ENCODE peak calls at places on chromosomes 4 and X, in eight cellular contexts. Q is heart left ventricle, P is lower leg skin, B is stomach, S is HepG2, U is Peyer's patch, H is A549, A is HCT116. R is an unnamed sample.

GRCh38 chrX:41027388-41027787 is 57.9 kb upstream of the USP9X start:
- DNase-seq in Q (no peak), P (no peak), B (no peak), S (no peak), U (no peak), H (peak), A (no peak), R (no peak)

GRCh38 chr4:37588150-37588549 is 98.0 kb downstream of the RELL1 start:
- DNase-seq in Q (no peak), P (no peak), B (no peak), S (no peak), U (no peak), H (no peak), A (no peak), R (no peak)

GRCh38 chrX:25049347-25049746 is 33.6 kb upstream of the ARX start:
- DNase-seq in Q (no peak), P (no peak), B (no peak), S (no peak), U (no peak), H (no peak), A (no peak), R (peak)

GRCh38 chr4:84366932-84367331 is 132.2 kb downstream of the NKX6-1 start:
- DNase-seq in Q (no peak), P (no peak), B (no peak), S (no peak), U (no peak), H (no peak), A (no peak), R (no peak)

GRCh38 chr4:8110071-8110986 is 48.3 kb downstream of the ABLIM2 start:
- DNase-seq in Q (no peak), P (no peak), B (no peak), S (peak), U (no peak), H (no peak), A (no peak), R (peak)

GRCh38 chrX:25650216-25650615 is 487.9 kb upstream of the MAGEB18 start:
- DNase-seq in Q (no peak), P (no peak), B (no peak), S (no peak), U (no peak), H (no peak), A (no peak), R (no peak)

GRCh38 chr4:141540643-141541042 is 95.7 kb upstream of the IL15 start:
- DNase-seq in Q (no peak), P (no peak), B (no peak), S (no peak), U (no peak), H (no peak), A (no peak), R (no peak)

GRCh38 chr4:123986268-123986798 is 589.7 kb downstream of the SPRY1 start:
- DNase-seq in Q (peak), P (no peak), B (no peak), S (no peak), U (no peak), H (no peak), A (no peak), R (no peak)

GRCh38 chr4:165440415-165440882 is 61.6 kb downstream of the CPE start:
- DNase-seq in Q (no peak), P (no peak), B (no peak), S (peak), U (no peak), H (peak), A (peak), R (no peak)

GRCh38 chrX:108224727-108225455 is 133.3 kb downstream of the ATG4A start:
- DNase-seq in Q (no peak), P (no peak), B (no peak), S (peak), U (no peak), H (peak), A (peak), R (peak)

GRCh38 chr4:124727331-124727730 is 14.8 kb upstream of the ANKRD50 start:
- DNase-seq in Q (no peak), P (no peak), B (no peak), S (no peak), U (no peak), H (no peak), A (no peak), R (no peak)

GRCh38 chr4:37453361-37454262 is 209.1 kb downstream of the NWD2 start:
- DNase-seq in Q (no peak), P (peak), B (peak), S (no peak), U (peak), H (peak), A (no peak), R (peak)

GRCh38 chrX:148929686-148930085 is 429.3 kb downstream of the AFF2 start:
- DNase-seq in Q (no peak), P (no peak), B (no peak), S (no peak), U (no peak), H (no peak), A (no peak), R (no peak)

GRCh38 chr4:26985836-26986235 is 125.2 kb downstream of the STIM2 start:
- DNase-seq in Q (no peak), P (no peak), B (no peak), S (no peak), U (no peak), H (no peak), A (no peak), R (peak)

GRCh38 chrX:10137516-10137915 is 19.3 kb upstream of the CLCN4 start:
- DNase-seq in Q (no peak), P (no peak), B (no peak), S (no peak), U (no peak), H (no peak), A (no peak), R (no peak)

GRCh38 chr4:185637162-185637875 is 102.0 kb upstream of the PDLIM3 start:
- DNase-seq in Q (no peak), P (no peak), B (no peak), S (no peak), U (no peak), H (no peak), A (no peak), R (no peak)

GRCh38 chr4:8818063-8818881 is 53.4 kb downstream of the HMX1 start:
- DNase-seq in Q (no peak), P (peak), B (peak), S (no peak), U (no peak), H (no peak), A (no peak), R (no peak)

GRCh38 chrX:133661962-133662839 is 246.9 kb upstream of the GPC4 start:
- DNase-seq in Q (no peak), P (no peak), B (no peak), S (peak), U (no peak), H (no peak), A (no peak), R (no peak)

GRCh38 chr4:49516796-49517195 is 530.7 kb downstream of the CWH43 start:
- DNase-seq in Q (no peak), P (no peak), B (no peak), S (no peak), U (no peak), H (no peak), A (no peak), R (no peak)

GRCh38 chr4:147498031-147498700 is 17.3 kb downstream of the EDNRA start:
- DNase-seq in Q (no peak), P (no peak), B (no peak), S (no peak), U (no peak), H (no peak), A (no peak), R (no peak)

GRCh38 chr4:100797791-100798190 is 280.0 kb upstream of the EMCN start:
- DNase-seq in Q (no peak), P (no peak), B (no peak), S (no peak), U (no peak), H (no peak), A (no peak), R (no peak)

GRCh38 chrX:78092296-78092695 is 11.8 kb upstream of the PGK1 start:
- DNase-seq in Q (no peak), P (no peak), B (no peak), S (peak), U (no peak), H (no peak), A (peak), R (no peak)

GRCh38 chr4:12421364-12421763 is 992.7 kb upstream of the HS3ST1 start:
- DNase-seq in Q (no peak), P (no peak), B (no peak), S (no peak), U (no peak), H (no peak), A (peak), R (no peak)

GRCh38 chrX:23896983-23897382 is 10.8 kb downstream of the APOO start:
- DNase-seq in Q (no peak), P (no peak), B (no peak), S (no peak), U (no peak), H (no peak), A (no peak), R (no peak)

GRCh38 chrX:140440891-140441290 is 64.0 kb downstream of the SOX3 start:
- DNase-seq in Q (no peak), P (no peak), B (no peak), S (no peak), U (no peak), H (no peak), A (no peak), R (no peak)

GRCh38 chrX:53281321-53281822 is at the start of gene IQSEC2:
- DNase-seq in Q (peak), P (peak), B (peak), S (no peak), U (peak), H (peak), A (peak), R (peak)

GRCh38 chr4:7904108-7904516 is 35.5 kb downstream of the AFAP1 start:
- DNase-seq in Q (no peak), P (no peak), B (no peak), S (no peak), U (no peak), H (no peak), A (no peak), R (no peak)

GRCh38 chrX:123971963-123972362 is 10.5 kb downstream of the STAG2 start:
- DNase-seq in Q (no peak), P (no peak), B (no peak), S (no peak), U (no peak), H (no peak), A (no peak), R (peak)

GRCh38 chr4:57605374-57605773 is 495.2 kb upstream of the IGFBP7 start:
- DNase-seq in Q (no peak), P (no peak), B (no peak), S (no peak), U (no peak), H (no peak), A (no peak), R (peak)

GRCh38 chr4:164068392-164068791 is 573.9 kb downstream of the TMA16 start:
- DNase-seq in Q (no peak), P (no peak), B (no peak), S (no peak), U (no peak), H (no peak), A (no peak), R (no peak)

GRCh38 chrX:70554948-70555347 is 110.3 kb downstream of the DLG3 start:
- DNase-seq in Q (no peak), P (no peak), B (no peak), S (no peak), U (no peak), H (no peak), A (no peak), R (no peak)

GRCh38 chrX:41312786-41313185 is 21.2 kb upstream of the DDX3X start:
- DNase-seq in Q (no peak), P (no peak), B (no peak), S (no peak), U (no peak), H (no peak), A (no peak), R (no peak)

GRCh38 chr4:57020467-57021101 is 41.9 kb downstream of the POLR2B start:
- DNase-seq in Q (no peak), P (no peak), B (no peak), S (no peak), U (no peak), H (no peak), A (no peak), R (no peak)

GRCh38 chrX:150643271-150643670 is 49.9 kb upstream of the MTMR1 start:
- DNase-seq in Q (no peak), P (no peak), B (no peak), S (no peak), U (no peak), H (no peak), A (no peak), R (no peak)

GRCh38 chr4:6582889-6583504 is 8.0 kb downstream of the MAN2B2 start:
- DNase-seq in Q (no peak), P (no peak), B (no peak), S (peak), U (no peak), H (peak), A (peak), R (peak)

GRCh38 chrX:135520553-135521404 is at the start of gene INTS6L:
- DNase-seq in Q (peak), P (peak), B (peak), S (no peak), U (peak), H (no peak), A (peak), R (peak)
- TF ChIP-seq POLR2A in Q (peak), P (peak), B (no peak), S (no peak), U (peak), H (no peak), A (peak), R (peak)

DNA sequence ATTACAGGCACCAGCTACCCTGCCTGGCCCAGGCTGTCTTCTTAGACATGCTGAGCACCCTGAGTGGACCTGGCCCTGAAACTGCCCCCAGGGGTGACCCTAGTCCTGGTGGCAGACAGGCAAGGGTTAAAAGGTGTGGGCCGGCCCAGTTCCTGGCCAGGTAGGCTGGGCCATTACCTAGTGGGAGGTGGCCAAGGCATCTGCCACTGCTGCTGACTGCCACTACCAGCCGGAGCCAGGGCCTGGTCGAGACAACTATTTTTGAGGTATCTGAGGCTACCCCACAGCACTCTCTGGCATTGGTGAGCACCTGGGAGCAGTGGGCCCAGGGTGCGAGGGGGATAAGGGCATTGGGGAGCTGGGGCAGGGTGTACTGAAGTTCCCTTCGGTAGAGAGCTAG is at the start of gene CCDC120:
- DNase-seq in Q (no peak), P (no peak), B (peak), S (no peak), U (peak), H (no peak), A (no peak), R (no peak)
- TF ChIP-seq POLR2A in Q (no peak), P (no peak), B (no peak), S (no peak), U (peak), H (no peak), A (no peak), R (no peak)

GRCh38 chr4:1856920-1857699 is 1.2 kb upstream of the LETM1 start:
- DNase-seq in Q (peak), P (no peak), B (no peak), S (no peak), U (no peak), H (no peak), A (no peak), R (no peak)
- TF ChIP-seq POLR2A in Q (no peak), P (no peak), B (no peak), S (no peak), U (no peak), H (no peak), A (no peak), R (no peak)

DNA sequence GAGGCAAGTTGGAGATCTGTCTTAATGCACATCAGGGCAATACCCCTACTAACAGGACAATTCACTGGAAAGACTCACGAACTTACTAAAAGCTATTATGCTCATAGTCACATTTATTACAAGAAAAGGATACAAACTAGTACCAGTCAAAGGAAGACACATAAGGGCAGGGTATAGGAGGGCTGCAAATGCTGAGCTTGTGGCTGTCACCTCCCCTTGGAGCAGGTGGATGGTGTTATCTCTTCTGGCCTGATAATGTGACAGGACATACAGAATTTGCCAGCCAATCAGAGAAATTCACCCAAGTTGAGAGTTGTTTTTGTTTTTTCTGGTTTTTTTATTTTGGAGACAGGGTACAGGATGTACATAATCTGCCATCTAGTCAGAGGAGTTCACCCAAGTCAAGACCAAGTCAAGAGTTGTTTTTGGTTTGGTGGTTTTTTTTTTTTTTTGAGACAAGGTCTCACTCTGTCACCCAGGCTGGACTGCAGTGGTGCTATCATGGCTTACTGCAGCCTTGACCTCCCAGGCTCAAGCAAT is 8.8 kb downstream of the HERC5 start:
- DNase-seq in Q (no peak), P (no peak), B (no peak), S (no peak), U (no peak), H (no peak), A (no peak), R (no peak)
- TF ChIP-seq POLR2A in Q (no peak), P (no peak), B (no peak), S (no peak), U (no peak), H (no peak), A (no peak), R (no peak)

GRCh38 chr4:10017037-10017893 is 4.0 kb downstream of the SLC2A9 start:
- DNase-seq in Q (no peak), P (no peak), B (no peak), S (peak), U (no peak), H (no peak), A (no peak), R (no peak)

GRCh38 chr4:10019521-10020051 is 1.7 kb downstream of the SLC2A9 start:
- DNase-seq in Q (peak), P (peak), B (no peak), S (no peak), U (peak), H (no peak), A (no peak), R (peak)

GRCh38 chr4:10020871-10021676 is at the start of gene SLC2A9:
- DNase-seq in Q (peak), P (peak), B (no peak), S (peak), U (no peak), H (no peak), A (no peak), R (peak)

GRCh38 chr4:10020106-10020505 is 1.2 kb downstream of the SLC2A9 start:
- DNase-seq in Q (no peak), P (no peak), B (no peak), S (no peak), U (no peak), H (no peak), A (no peak), R (no peak)

GRCh38 chr4:10018818-10019438 is 2.4 kb downstream of the SLC2A9 start:
- DNase-seq in Q (peak), P (peak), B (peak), S (no peak), U (peak), H (peak), A (peak), R (peak)
- TF ChIP-seq POLR2A in Q (peak), P (no peak), B (no peak), S (no peak), U (peak), H (peak), A (peak), R (peak)

DNA sequence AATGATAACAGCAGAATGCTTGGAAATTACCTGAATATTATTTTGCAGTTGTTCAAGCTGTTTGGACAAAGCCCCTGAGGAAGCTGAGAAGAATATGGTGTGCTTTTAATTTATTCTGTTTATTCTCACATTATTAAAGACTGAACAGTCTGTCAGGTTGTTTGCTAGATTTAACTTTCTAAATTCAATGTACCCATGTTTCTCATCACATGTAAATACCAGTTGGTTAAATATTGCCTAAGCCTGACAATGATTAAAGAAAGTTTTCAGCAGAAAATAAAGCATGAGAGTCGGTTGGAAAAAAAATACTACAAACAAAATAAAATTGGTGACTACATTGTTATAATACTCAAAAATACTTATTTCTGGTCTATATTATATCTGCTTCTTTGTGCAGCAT is 1974.7 kb downstream of the ARAP2 start:
- DNase-seq in Q (no peak), P (no peak), B (no peak), S (no peak), U (no peak), H (no peak), A (no peak), R (no peak)
- TF ChIP-seq POLR2A in Q (no peak), P (no peak), B (no peak), S (no peak), U (no peak), H (no peak), A (no peak), R (no peak)

GRCh38 chrX:103311401-103311785 is 603 bp upstream of the BEX2 start:
- DNase-seq in Q (no peak), P (no peak), B (no peak), S (no peak), U (no peak), H (no peak), A (no peak), R (no peak)

GRCh38 chrX:103309860-103310591 is 764 bp downstream of the BEX2 start:
- DNase-seq in Q (no peak), P (no peak), B (no peak), S (no peak), U (peak), H (no peak), A (no peak), R (no peak)

GRCh38 chrX:103310592-103311400 is at the start of gene BEX2:
- DNase-seq in Q (no peak), P (peak), B (peak), S (no peak), U (peak), H (peak), A (peak), R (no peak)
- TF ChIP-seq POLR2A in Q (no peak), P (no peak), B (no peak), S (no peak), U (peak), H (no peak), A (peak), R (no peak)

GRCh38 chrX:154369453-154370299 is 4.8 kb downstream of the FLNA start:
- DNase-seq in Q (peak), P (peak), B (no peak), S (peak), U (no peak), H (peak), A (peak), R (peak)
- TF ChIP-seq POLR2A in Q (no peak), P (no peak), B (no peak), S (no peak), U (no peak), H (no peak), A (no peak), R (no peak)

R was measured in NB4.